ENCODE peak calls at places on chromosomes 16 and 17, in six cellular contexts. O, H, D, L, C and N are unnamed samples.

GRCh38 chr17:75819116-75819515 is 25.1 kb downstream of the UNC13D start:
- DNase-seq in D (no peak), C (no peak), L (no peak), O (no peak), H (no peak), N (no peak)

GRCh38 chr17:6471531-6472465 is 27.5 kb downstream of the PIMREG start:
- DNase-seq in D (no peak), H (no peak), C (no peak), O (no peak), L (no peak), N (no peak)

GRCh38 chr17:32356750-32357149 is 6.8 kb downstream of the ZNF207 start:
- DNase-seq in H (no peak), L (no peak), O (no peak), C (no peak), D (no peak), N (no peak)

GRCh38 chr16:86375841-86376240 is 134.5 kb upstream of the FOXF1 start:
- DNase-seq in H (no peak), L (no peak), O (no peak), D (no peak), C (no peak), N (no peak)

GRCh38 chr16:58654456-58655214 is 25.0 kb upstream of the CNOT1 start:
- DNase-seq in C (no peak), D (no peak), L (no peak), O (no peak), H (no peak), N (no peak)

GRCh38 chr17:46027326-46028325 is 28.6 kb downstream of the STH start:
- DNase-seq in H (no peak), L (no peak), O (no peak), D (no peak), C (no peak), N (no peak)

GRCh38 chr16:53054670-53055485 is at the start of gene CHD9:
- DNase-seq in O (peak), H (no peak), D (peak), C (peak), L (peak), N (peak)

GRCh38 chr16:56353054-56353921 is 72.1 kb downstream of the AMFR start:
- DNase-seq in H (no peak), C (no peak), D (no peak), L (no peak), O (no peak), N (no peak)

GRCh38 chr16:47504599-47504998 is 43.5 kb downstream of the PHKB start:
- DNase-seq in D (no peak), C (no peak), O (no peak), H (no peak), L (no peak), N (no peak)

GRCh38 chr17:5049314-5049819 is 14.1 kb upstream of the SLC52A1 start:
- DNase-seq in H (no peak), C (peak), D (no peak), O (no peak), L (peak), N (no peak)

GRCh38 chr17:77846531-77847085 is 111.9 kb upstream of the TNRC6C start:
- DNase-seq in C (no peak), D (no peak), H (no peak), L (peak), O (no peak), N (no peak)

GRCh38 chr17:35973333-35974260 is 7.7 kb downstream of the CCL16 start:
- DNase-seq in D (no peak), C (no peak), O (no peak), H (no peak), L (no peak), N (no peak)

GRCh38 chr17:37225458-37225857 is 150.3 kb upstream of the C17orf78 start:
- DNase-seq in H (no peak), D (peak), O (no peak), C (no peak), L (no peak), N (no peak)

GRCh38 chr16:27847030-27847550 is 216.4 kb downstream of the GSG1L start:
- DNase-seq in C (no peak), H (no peak), L (no peak), D (no peak), O (no peak), N (no peak)

GRCh38 chr17:351875-352420 is 659 bp downstream of the RPH3AL start:
- DNase-seq in L (no peak), C (no peak), H (no peak), O (no peak), D (no peak), N (no peak)

GRCh38 chr16:81243927-81244326 is 5.4 kb downstream of the BCO1 start:
- DNase-seq in L (no peak), H (no peak), C (no peak), O (no peak), D (no peak), N (no peak)

GRCh38 chr16:85835956-85836705 is 36.6 kb downstream of the COX4I1 start:
- DNase-seq in L (no peak), H (no peak), C (no peak), D (no peak), O (no peak), N (no peak)

GRCh38 chr17:82218349-82219075 is 5.9 kb upstream of the CCDC57 start:
- DNase-seq in H (no peak), D (no peak), L (no peak), C (no peak), O (no peak), N (no peak)

GRCh38 chr17:30092886-30093285 is 23.7 kb upstream of the NSRP1 start:
- DNase-seq in D (no peak), O (no peak), H (no peak), L (no peak), C (no peak), N (no peak)

GRCh38 chr17:57532966-57533365 is 212.1 kb downstream of the CCDC182 start:
- DNase-seq in D (no peak), C (no peak), O (no peak), L (no peak), H (no peak), N (no peak)